ENCODE peak calls at places on chromosome 1, in nine cellular contexts. Q, I, U, E, N, J, D, V and L are unnamed samples.

GRCh38 chr1:68111804-68112436 is 61.5 kb upstream of the DIRAS3 start:
- DNase-seq in Q (peak), I (peak), U (no peak), E (no peak), N (peak), J (peak), D (peak), V (peak), L (no peak)

GRCh38 chr1:228772516-228773212 is 37.4 kb downstream of the RHOU start:
- DNase-seq in Q (no peak), I (no peak), U (no peak), E (no peak), N (no peak), J (no peak), D (no peak), V (no peak), L (no peak)

GRCh38 chr1:76583237-76583868 is 283.9 kb upstream of the ST6GALNAC5 start:
- DNase-seq in Q (no peak), I (no peak), U (no peak), E (no peak), N (no peak), J (no peak), D (no peak), V (no peak), L (no peak)

GRCh38 chr1:34500451-34500850 is 254.4 kb upstream of the GJB5 start:
- DNase-seq in Q (peak), I (peak), U (no peak), E (no peak), N (no peak), J (peak), D (peak), V (peak), L (no peak)

GRCh38 chr1:228417471-228418203 is 976 bp upstream of the TRIM17 start:
- DNase-seq in Q (no peak), I (peak), U (no peak), E (no peak), N (no peak), J (no peak), D (no peak), V (no peak), L (no peak)

GRCh38 chr1:184724843-184725242 is 29.8 kb downstream of the EDEM3 start:
- DNase-seq in Q (no peak), I (no peak), U (no peak), E (no peak), N (no peak), J (no peak), D (no peak), V (no peak), L (no peak)

GRCh38 chr1:207941664-207942063 is 30.7 kb upstream of the CD34 start:
- DNase-seq in Q (peak), I (no peak), U (no peak), E (no peak), N (peak), J (peak), D (peak), V (no peak), L (no peak)

GRCh38 chr1:158552296-158552695 is 1.9 kb downstream of the OR6Y1 start:
- DNase-seq in Q (no peak), I (no peak), U (no peak), E (no peak), N (no peak), J (no peak), D (no peak), V (no peak), L (no peak)

GRCh38 chr1:16092923-16093511 is 19.6 kb upstream of the FAM131C start:
- DNase-seq in Q (no peak), I (no peak), U (no peak), E (no peak), N (no peak), J (no peak), D (no peak), V (no peak), L (no peak)

GRCh38 chr1:9809122-9809521 is 14.6 kb downstream of the CLSTN1 start:
- DNase-seq in Q (no peak), I (no peak), U (no peak), E (no peak), N (no peak), J (no peak), D (no peak), V (no peak), L (no peak)

GRCh38 chr1:245990315-245991022 is 516.6 kb downstream of the SMYD3 start:
- DNase-seq in Q (no peak), I (no peak), U (no peak), E (no peak), N (no peak), J (no peak), D (no peak), V (no peak), L (no peak)

GRCh38 chr1:10796029-10796944 is at the start of gene CASZ1:
- DNase-seq in Q (peak), I (peak), U (no peak), E (no peak), N (peak), J (peak), D (peak), V (peak), L (no peak)

GRCh38 chr1:57848406-57848805 is 424.5 kb upstream of the DAB1 start:
- DNase-seq in Q (no peak), I (no peak), U (no peak), E (no peak), N (no peak), J (peak), D (no peak), V (no peak), L (no peak)

GRCh38 chr1:60981357-60981756 is 101.0 kb upstream of the NFIA start:
- DNase-seq in Q (no peak), I (no peak), U (no peak), E (no peak), N (no peak), J (no peak), D (no peak), V (no peak), L (no peak)